ENCODE peak calls at places on chromosome 17, in four cellular contexts. O, S, Q and B are unnamed samples.

GRCh38 chr17:74567397-74567796 is at the start of gene CD300H:
- DNase-seq in O (no peak), S (no peak), Q (no peak), B (no peak)

GRCh38 chr17:17971431-17972125 is 622 bp downstream of the TOM1L2 start:
- DNase-seq in O (no peak), S (peak), Q (peak), B (no peak)

GRCh38 chr17:19417611-19418010 is 6.6 kb downstream of the RNF112 start:
- DNase-seq in O (no peak), S (no peak), Q (no peak), B (no peak)

GRCh38 chr17:17816240-17816814 is 20.5 kb downstream of the SREBF1 start:
- DNase-seq in O (no peak), S (no peak), Q (no peak), B (no peak)

GRCh38 chr17:71601894-71602504 is 518.8 kb upstream of the SOX9 start:
- DNase-seq in O (no peak), S (no peak), Q (no peak), B (no peak)

GRCh38 chr17:40178021-40178601 is 841 bp downstream of the RAPGEFL1 start:
- DNase-seq in O (no peak), S (no peak), Q (no peak), B (no peak)

GRCh38 chr17:78174870-78175642 is 6.7 kb downstream of the SYNGR2 start:
- DNase-seq in O (no peak), S (no peak), Q (no peak), B (no peak)

GRCh38 chr17:74952431-74953128 is 16.9 kb downstream of the OTOP3 start:
- DNase-seq in O (no peak), S (no peak), Q (no peak), B (no peak)

GRCh38 chr17:78658281-78658785 is 81.1 kb upstream of the DNAH17 start:
- DNase-seq in O (no peak), S (no peak), Q (no peak), B (peak)

GRCh38 chr17:50144845-50145531 is 5.5 kb downstream of the PPP1R9B start:
- DNase-seq in O (no peak), S (peak), Q (peak), B (no peak)

GRCh38 chr17:28178800-28179199 is 136.3 kb downstream of the NLK start:
- DNase-seq in O (no peak), S (no peak), Q (no peak), B (no peak)

GRCh38 chr17:7029659-7030058 is 6.2 kb upstream of the SLC16A13 start:
- DNase-seq in O (no peak), S (no peak), Q (no peak), B (no peak)

GRCh38 chr17:21218101-21218500 is 4.1 kb upstream of the TMEM11 start:
- DNase-seq in O (no peak), S (no peak), Q (no peak), B (no peak)

GRCh38 chr17:55717898-55718735 is 4.5 kb downstream of the TMEM100 start:
- DNase-seq in O (no peak), S (peak), Q (peak), B (no peak)

GRCh38 chr17:290121-290521 is 62.5 kb downstream of the RPH3AL start:
- DNase-seq in O (no peak), S (no peak), Q (peak), B (no peak)

GRCh38 chr17:27793168-27793905 is 7.0 kb downstream of the NOS2 start:
- DNase-seq in O (no peak), S (peak), Q (peak), B (no peak)

GRCh38 chr17:2056221-2057129 is 1.6 kb downstream of the HIC1 start:
- DNase-seq in O (no peak), S (no peak), Q (peak), B (no peak)

GRCh38 chr17:75345514-75346167 is 56.4 kb upstream of the SLC25A19 start:
- DNase-seq in O (no peak), S (no peak), Q (no peak), B (no peak)

GRCh38 chr17:49996495-49997255 is 1.7 kb upstream of the DLX3 start:
- DNase-seq in O (no peak), S (peak), Q (peak), B (no peak)

GRCh38 chr17:64148699-64149098 is 18.8 kb upstream of the ERN1 start:
- DNase-seq in O (no peak), S (no peak), Q (no peak), B (no peak)

GRCh38 chr17:5631958-5632357 is 47.6 kb upstream of the NLRP1 start:
- DNase-seq in O (no peak), S (no peak), Q (no peak), B (no peak)

GRCh38 chr17:29828676-29829291 is 101.2 kb downstream of the SSH2 start:
- DNase-seq in O (no peak), S (no peak), Q (no peak), B (no peak)

GRCh38 chr17:59378621-59379194 is 47.3 kb downstream of the YPEL2 start:
- DNase-seq in O (peak), S (no peak), Q (no peak), B (no peak)

DNA sequence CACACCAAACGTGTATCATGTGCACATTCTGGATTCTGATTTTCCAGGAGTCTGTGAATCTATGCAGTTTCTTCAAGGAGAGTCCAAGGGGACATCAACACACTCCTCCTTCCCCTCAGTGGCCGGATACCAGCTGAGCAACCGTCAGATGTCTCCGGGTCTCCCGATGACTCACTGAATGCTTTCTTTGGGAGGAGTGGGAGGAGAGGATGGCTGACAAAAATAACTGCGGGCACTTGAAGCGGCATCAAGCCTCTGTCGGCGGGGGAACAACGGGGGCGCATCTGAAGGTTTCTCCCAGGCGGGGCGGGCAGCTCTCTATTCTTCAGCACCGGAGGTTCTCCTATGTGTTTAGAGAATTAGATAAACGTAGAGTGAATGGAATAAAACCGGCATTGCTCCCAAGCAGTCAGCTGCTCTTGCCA is 24.6 kb upstream of the LRRC75A start:
- DNase-seq in O (no peak), S (no peak), Q (peak), B (peak)
- H3K4me3 ChIP-seq in O (peak), S (peak), Q (no peak), B (no peak)

GRCh38 chr17:82105882-82106696 is 8.1 kb upstream of the FASN start:
- DNase-seq in O (no peak), S (peak), Q (peak), B (no peak)

GRCh38 chr17:82106697-82107305 is 8.8 kb upstream of the FASN start:
- DNase-seq in O (no peak), S (no peak), Q (peak), B (no peak)

GRCh38 chr17:82108999-82109480 is 11.0 kb upstream of the FASN start:
- DNase-seq in O (no peak), S (no peak), Q (no peak), B (no peak)

GRCh38 chr17:82108038-82108998 is 10.3 kb upstream of the FASN start:
- DNase-seq in O (no peak), S (no peak), Q (peak), B (no peak)

DNA sequence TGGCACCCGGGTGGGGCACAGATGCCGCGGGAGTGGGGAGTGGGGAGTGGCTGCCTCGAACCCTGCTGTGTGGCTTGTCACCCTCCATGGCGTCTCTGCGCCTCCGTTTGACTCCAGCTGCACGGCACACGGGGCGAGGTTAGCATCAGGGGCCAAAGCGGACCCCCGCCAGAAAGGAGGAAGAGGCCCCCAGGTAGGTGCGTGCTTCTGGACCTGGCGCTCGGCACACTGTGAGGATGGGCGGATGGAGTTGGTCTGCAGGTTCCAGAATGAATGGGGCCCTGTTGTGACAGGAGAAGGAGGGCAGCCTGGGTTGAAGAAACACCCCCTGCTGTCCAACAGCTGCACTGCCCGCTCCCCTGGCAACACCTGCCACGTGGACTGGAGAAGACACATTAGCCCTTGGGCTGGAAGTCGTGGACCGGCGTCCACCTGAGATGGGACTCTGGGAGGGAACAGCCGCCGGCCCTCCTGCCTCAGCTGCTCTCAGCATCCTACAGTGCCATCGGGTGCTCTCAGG is 9.4 kb upstream of the FASN start:
- DNase-seq in O (no peak), S (no peak), Q (no peak), B (no peak)
- TF ChIP-seq CTCF in O (peak), S (peak), Q (no peak), B (peak)

DNA sequence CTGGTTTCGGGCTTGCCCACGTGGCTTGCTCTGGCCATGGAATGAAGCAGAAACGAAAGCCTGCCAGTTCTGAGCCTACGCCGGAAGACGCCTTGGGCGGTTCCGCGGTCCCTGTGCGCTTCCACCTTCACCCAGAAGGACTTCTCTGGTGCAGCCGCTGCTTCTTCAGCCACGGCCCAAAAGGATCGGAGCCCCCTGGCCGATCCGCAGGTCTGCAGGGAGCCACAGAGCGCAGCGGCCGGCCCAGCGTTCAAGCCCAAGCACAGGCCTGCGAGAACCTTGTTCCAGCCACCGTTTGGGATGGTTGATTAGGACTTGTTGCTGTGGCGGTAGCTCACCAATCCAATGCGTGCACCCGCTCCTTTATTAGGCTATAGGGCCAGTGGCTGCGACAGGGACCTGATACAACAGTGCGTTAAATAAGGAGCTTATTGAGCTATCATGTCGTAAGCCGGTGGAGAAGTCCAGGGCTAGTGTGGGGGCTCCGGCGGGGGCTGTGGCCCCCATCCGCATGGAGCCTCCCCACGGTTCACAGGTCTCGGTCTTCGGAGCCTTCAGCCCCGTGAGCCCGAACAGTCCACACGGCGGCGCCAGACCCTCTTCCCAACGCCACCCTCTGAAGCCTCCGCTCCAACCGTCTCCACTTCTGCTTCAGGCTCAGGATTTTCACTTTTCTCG is 10.2 kb upstream of the MPP2 start:
- DNase-seq in O (no peak), S (peak), Q (peak), B (no peak)
- H3K4me3 ChIP-seq in O (no peak), S (peak), Q (no peak), B (no peak)

GRCh38 chr17:16304832-16305231 is 48.4 kb downstream of the CENPV start:
- DNase-seq in O (no peak), S (no peak), Q (peak), B (no peak)
- TF ChIP-seq CTCF in O (peak), S (peak), Q (no peak), B (peak)

GRCh38 chr17:8965394-8966168 is at the start of gene PIK3R5:
- DNase-seq in O (no peak), S (peak), Q (peak), B (no peak)

GRCh38 chr17:8963665-8964258 is 1.7 kb downstream of the PIK3R5 start:
- DNase-seq in O (no peak), S (no peak), Q (no peak), B (no peak)

GRCh38 chr17:8966926-8967325 is 1.4 kb upstream of the PIK3R5 start:
- DNase-seq in O (no peak), S (no peak), Q (no peak), B (no peak)

GRCh38 chr17:8963017-8963416 is 2.5 kb downstream of the PIK3R5 start:
- DNase-seq in O (no peak), S (no peak), Q (no peak), B (no peak)

DNA sequence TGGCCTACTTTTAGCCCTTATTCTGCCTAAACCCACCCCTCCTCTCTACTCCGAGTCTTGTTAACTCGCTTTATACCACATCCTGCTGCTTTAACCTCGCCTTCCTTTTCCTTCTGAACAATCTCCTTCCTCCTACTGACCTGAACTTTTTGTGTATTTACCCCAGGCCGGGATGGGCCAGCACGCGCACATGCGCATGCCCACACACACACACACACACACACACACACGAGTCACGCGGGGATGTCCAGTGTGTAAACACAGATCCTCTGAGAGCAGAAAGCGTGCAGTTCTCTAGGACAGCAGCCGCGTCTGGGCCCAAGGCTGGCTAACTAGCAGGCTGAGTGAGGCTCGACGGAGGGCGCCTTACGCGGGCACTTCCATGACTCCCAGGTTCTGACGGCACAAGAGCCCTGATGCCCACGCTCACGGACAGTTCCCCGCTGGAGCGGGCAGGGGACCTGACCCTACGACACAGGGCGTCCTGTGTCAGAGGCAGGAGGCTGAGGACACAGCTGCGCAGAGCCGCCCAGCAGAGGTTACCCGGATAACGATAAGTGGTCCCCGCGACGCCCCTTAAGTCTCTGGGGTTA is 610 bp downstream of the PIK3R5 start:
- DNase-seq in O (no peak), S (no peak), Q (no peak), B (no peak)
- H3K4me3 ChIP-seq in O (no peak), S (peak), Q (no peak), B (no peak)

GRCh38 chr17:15210247-15210646 is 54.9 kb downstream of the PMP22 start:
- DNase-seq in O (no peak), S (no peak), Q (no peak), B (no peak)
- TF ChIP-seq CTCF in O (no peak), S (no peak), Q (no peak), B (no peak)

GRCh38 chr17:68293490-68294195 is 2.3 kb downstream of the ARSG start:
- DNase-seq in O (no peak), S (no peak), Q (no peak), B (no peak)

GRCh38 chr17:68294196-68294555 is 2.9 kb downstream of the ARSG start:
- DNase-seq in O (no peak), S (no peak), Q (no peak), B (no peak)

GRCh38 chr17:68290955-68291835 is at the start of the genes ARSG and SLC16A6:
- DNase-seq in O (no peak), S (peak), Q (peak), B (no peak)

GRCh38 chr17:68291836-68292688 is 767 bp downstream of the ARSG start:
- DNase-seq in O (no peak), S (peak), Q (peak), B (no peak)

GRCh38 chr17:68292689-68293040 is 1.4 kb downstream of the ARSG start:
- DNase-seq in O (no peak), S (no peak), Q (no peak), B (no peak)
- H3K4me3 ChIP-seq in O (no peak), S (peak), Q (no peak), B (peak)

DNA sequence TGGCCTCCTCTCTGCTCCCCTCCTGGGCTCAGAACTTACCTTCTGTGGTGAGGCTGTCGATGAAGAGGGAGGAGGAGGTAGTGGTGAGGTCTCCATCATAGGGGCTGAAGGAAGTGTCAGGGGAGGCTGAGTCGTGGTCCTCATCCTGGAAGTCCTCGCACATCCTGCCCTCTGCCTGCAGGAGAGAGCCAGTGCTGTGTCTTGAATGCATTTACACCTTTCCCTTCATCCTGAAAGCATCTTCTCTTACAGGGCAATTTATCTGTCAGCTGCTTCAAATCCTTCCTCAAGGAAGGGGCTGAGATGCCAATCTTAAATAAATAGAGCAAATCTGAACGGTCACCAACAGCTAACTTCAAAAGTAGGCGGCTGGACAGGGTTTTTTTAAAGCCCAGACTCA is 73.6 kb downstream of the PLXDC1 start:
- DNase-seq in O (no peak), S (no peak), Q (no peak), B (no peak)
- TF ChIP-seq CTCF in O (peak), S (no peak), Q (no peak), B (peak)